ENCODE peak calls at places on chromosomes 6 and 20, in eight cellular contexts. One of them, this sample, is unnamed.
A peak's percentile ranks its signal among the peaks of the same experiment; 100 is the strongest.

GRCh38 chr6:168636147-168636982 is 195.4 kb downstream of the SMOC2 start:
- ATAC-seq in B cell: no peak
- ATAC-seq in T-helper 17 cell: no peak
- ATAC-seq in natural killer cell: no peak
- ATAC-seq in activated naive CD8-positive, alpha-beta T cell treated with anti-CD3 and anti-CD28 coated beads, Interleukin-2, amount 10 ng/mL, durations not matched to agents 7 days and 5 days: no peak
- ATAC-seq in RWPE2: no peak
- ATAC-seq in heart right ventricle: peak; percentile 76
- ATAC-seq in sciatic nerve: no peak
- ATAC-seq in this sample: no peak

GRCh38 chr6:29651413-29652197 is 5.3 kb upstream of the MOG start:
- ATAC-seq in B cell: no peak
- ATAC-seq in T-helper 17 cell: no peak
- ATAC-seq in natural killer cell: no peak
- ATAC-seq in activated naive CD8-positive, alpha-beta T cell treated with anti-CD3 and anti-CD28 coated beads, Interleukin-2, amount 10 ng/mL, durations not matched to agents 7 days and 5 days: no peak
- ATAC-seq in RWPE2: no peak
- ATAC-seq in heart right ventricle: no peak
- ATAC-seq in sciatic nerve: no peak
- ATAC-seq in this sample: no peak

GRCh38 chr6:1652842-1653241 is 43.1 kb downstream of the FOXC1 start:
- ATAC-seq in B cell: no peak
- ATAC-seq in T-helper 17 cell: no peak
- ATAC-seq in natural killer cell: no peak
- ATAC-seq in activated naive CD8-positive, alpha-beta T cell treated with anti-CD3 and anti-CD28 coated beads, Interleukin-2, amount 10 ng/mL, durations not matched to agents 7 days and 5 days: no peak
- ATAC-seq in RWPE2: no peak
- ATAC-seq in heart right ventricle: no peak
- ATAC-seq in sciatic nerve: no peak
- ATAC-seq in this sample: no peak

GRCh38 chr20:24917056-24917455 is 32.0 kb upstream of the CST7 start:
- ATAC-seq in B cell: no peak
- ATAC-seq in T-helper 17 cell: no peak
- ATAC-seq in natural killer cell: no peak
- ATAC-seq in activated naive CD8-positive, alpha-beta T cell treated with anti-CD3 and anti-CD28 coated beads, Interleukin-2, amount 10 ng/mL, durations not matched to agents 7 days and 5 days: no peak
- ATAC-seq in RWPE2: no peak
- ATAC-seq in heart right ventricle: no peak
- ATAC-seq in sciatic nerve: no peak
- ATAC-seq in this sample: no peak

GRCh38 chr6:44721954-44722578 is 334.6 kb downstream of the CDC5L start:
- ATAC-seq in B cell: no peak
- ATAC-seq in T-helper 17 cell: no peak
- ATAC-seq in natural killer cell: no peak
- ATAC-seq in activated naive CD8-positive, alpha-beta T cell treated with anti-CD3 and anti-CD28 coated beads, Interleukin-2, amount 10 ng/mL, durations not matched to agents 7 days and 5 days: no peak
- ATAC-seq in RWPE2: no peak
- ATAC-seq in heart right ventricle: no peak
- ATAC-seq in sciatic nerve: no peak
- ATAC-seq in this sample: no peak

GRCh38 chr6:132122871-132123270 is 171.7 kb upstream of the CCN2 start:
- ATAC-seq in B cell: no peak
- ATAC-seq in T-helper 17 cell: no peak
- ATAC-seq in natural killer cell: no peak
- ATAC-seq in activated naive CD8-positive, alpha-beta T cell treated with anti-CD3 and anti-CD28 coated beads, Interleukin-2, amount 10 ng/mL, durations not matched to agents 7 days and 5 days: no peak
- ATAC-seq in RWPE2: no peak
- ATAC-seq in heart right ventricle: peak; percentile 70
- ATAC-seq in sciatic nerve: peak; percentile 87
- ATAC-seq in this sample: no peak

GRCh38 chr20:49899551-49900383 is 15.6 kb downstream of the SPATA2 start:
- ATAC-seq in B cell: no peak
- ATAC-seq in T-helper 17 cell: no peak
- ATAC-seq in natural killer cell: no peak
- ATAC-seq in activated naive CD8-positive, alpha-beta T cell treated with anti-CD3 and anti-CD28 coated beads, Interleukin-2, amount 10 ng/mL, durations not matched to agents 7 days and 5 days: no peak
- ATAC-seq in RWPE2: no peak
- ATAC-seq in heart right ventricle: no peak
- ATAC-seq in sciatic nerve: no peak
- ATAC-seq in this sample: no peak

GRCh38 chr6:1665214-1665613 is 55.5 kb downstream of the FOXC1 start:
- ATAC-seq in B cell: peak; percentile 88
- ATAC-seq in T-helper 17 cell: peak; percentile 50
- ATAC-seq in natural killer cell: no peak
- ATAC-seq in activated naive CD8-positive, alpha-beta T cell treated with anti-CD3 and anti-CD28 coated beads, Interleukin-2, amount 10 ng/mL, durations not matched to agents 7 days and 5 days: no peak
- ATAC-seq in RWPE2: no peak
- ATAC-seq in heart right ventricle: no peak
- ATAC-seq in sciatic nerve: no peak
- ATAC-seq in this sample: no peak

GRCh38 chr6:52976591-52977035 is 18.5 kb downstream of the GSTA4 start:
- ATAC-seq in B cell: peak; percentile 43
- ATAC-seq in T-helper 17 cell: no peak
- ATAC-seq in natural killer cell: peak; percentile 31
- ATAC-seq in activated naive CD8-positive, alpha-beta T cell treated with anti-CD3 and anti-CD28 coated beads, Interleukin-2, amount 10 ng/mL, durations not matched to agents 7 days and 5 days: no peak
- ATAC-seq in RWPE2: no peak
- ATAC-seq in heart right ventricle: no peak
- ATAC-seq in sciatic nerve: peak; percentile 49
- ATAC-seq in this sample: no peak

GRCh38 chr20:60132162-60132826 is 174.1 kb downstream of the CDH26 start:
- ATAC-seq in B cell: no peak
- ATAC-seq in T-helper 17 cell: no peak
- ATAC-seq in natural killer cell: no peak
- ATAC-seq in activated naive CD8-positive, alpha-beta T cell treated with anti-CD3 and anti-CD28 coated beads, Interleukin-2, amount 10 ng/mL, durations not matched to agents 7 days and 5 days: no peak
- ATAC-seq in RWPE2: peak; percentile 71
- ATAC-seq in heart right ventricle: no peak
- ATAC-seq in sciatic nerve: no peak
- ATAC-seq in this sample: no peak

GRCh38 chr6:139407718-139408222 is 33.3 kb upstream of the CITED2 start:
- ATAC-seq in B cell: no peak
- ATAC-seq in T-helper 17 cell: no peak
- ATAC-seq in natural killer cell: no peak
- ATAC-seq in activated naive CD8-positive, alpha-beta T cell treated with anti-CD3 and anti-CD28 coated beads, Interleukin-2, amount 10 ng/mL, durations not matched to agents 7 days and 5 days: no peak
- ATAC-seq in RWPE2: peak; percentile 94
- ATAC-seq in heart right ventricle: no peak
- ATAC-seq in sciatic nerve: peak; percentile 70
- ATAC-seq in this sample: peak; percentile 14

GRCh38 chr6:114934079-114934478 is 591.3 kb upstream of the HS3ST5 start:
- ATAC-seq in B cell: no peak
- ATAC-seq in T-helper 17 cell: no peak
- ATAC-seq in natural killer cell: no peak
- ATAC-seq in activated naive CD8-positive, alpha-beta T cell treated with anti-CD3 and anti-CD28 coated beads, Interleukin-2, amount 10 ng/mL, durations not matched to agents 7 days and 5 days: no peak
- ATAC-seq in RWPE2: no peak
- ATAC-seq in heart right ventricle: no peak
- ATAC-seq in sciatic nerve: no peak
- ATAC-seq in this sample: no peak

GRCh38 chr6:34486106-34486740 is 20.3 kb downstream of the PACSIN1 start:
- ATAC-seq in B cell: no peak
- ATAC-seq in T-helper 17 cell: no peak
- ATAC-seq in natural killer cell: peak; percentile 55
- ATAC-seq in activated naive CD8-positive, alpha-beta T cell treated with anti-CD3 and anti-CD28 coated beads, Interleukin-2, amount 10 ng/mL, durations not matched to agents 7 days and 5 days: peak; percentile 28
- ATAC-seq in RWPE2: no peak
- ATAC-seq in heart right ventricle: no peak
- ATAC-seq in sciatic nerve: no peak
- ATAC-seq in this sample: no peak

GRCh38 chr6:69881322-69882151 is 15.2 kb downstream of the COL19A1 start:
- ATAC-seq in B cell: peak; percentile 87
- ATAC-seq in T-helper 17 cell: peak; percentile 82
- ATAC-seq in natural killer cell: no peak
- ATAC-seq in activated naive CD8-positive, alpha-beta T cell treated with anti-CD3 and anti-CD28 coated beads, Interleukin-2, amount 10 ng/mL, durations not matched to agents 7 days and 5 days: no peak
- ATAC-seq in RWPE2: no peak
- ATAC-seq in heart right ventricle: no peak
- ATAC-seq in sciatic nerve: no peak
- ATAC-seq in this sample: no peak

GRCh38 chr20:62921119-62921687 is 5.1 kb downstream of the DIDO1 start:
- ATAC-seq in B cell: no peak
- ATAC-seq in T-helper 17 cell: peak; percentile 56
- ATAC-seq in natural killer cell: peak; percentile 56
- ATAC-seq in activated naive CD8-positive, alpha-beta T cell treated with anti-CD3 and anti-CD28 coated beads, Interleukin-2, amount 10 ng/mL, durations not matched to agents 7 days and 5 days: peak; percentile 46
- ATAC-seq in RWPE2: peak; percentile 17
- ATAC-seq in heart right ventricle: peak; percentile 54
- ATAC-seq in sciatic nerve: peak; percentile 49
- ATAC-seq in this sample: peak; percentile 51

GRCh38 chr6:169074551-169074950 is 179.1 kb downstream of the THBS2 start:
- ATAC-seq in B cell: no peak
- ATAC-seq in T-helper 17 cell: no peak
- ATAC-seq in natural killer cell: no peak
- ATAC-seq in activated naive CD8-positive, alpha-beta T cell treated with anti-CD3 and anti-CD28 coated beads, Interleukin-2, amount 10 ng/mL, durations not matched to agents 7 days and 5 days: no peak
- ATAC-seq in RWPE2: no peak
- ATAC-seq in heart right ventricle: no peak
- ATAC-seq in sciatic nerve: no peak
- ATAC-seq in this sample: no peak

This sample was measured in gastroesophageal sphincter.